ENCODE peak calls at places on chromosomes 11 and 22, in nine cellular contexts. One of them, this sample, is unnamed.
A peak's percentile ranks its signal among the peaks of the same experiment; 100 is the strongest.

GRCh38 chr11:14578551-14578956 is 58.4 kb upstream of the PSMA1 start:
- DNase-seq in activated CD8-positive, alpha-beta T cell treated with anti-CD3 and anti-CD28 coated beads for 36 hours: peak; percentile 73
- DNase-seq in activated CD4-positive, CD25-positive, alpha-beta regulatory T cell: peak; percentile 23
- DNase-seq in stimulated activated CD4-positive, alpha-beta T cell treated with anti-CD3 and anti-CD28 coated beads, Interleukin-1b, Interleukin-23, amount 100 ng/mL, for 1 hour: peak; percentile 59
- DNase-seq in mesendoderm: peak; percentile 70
- DNase-seq in GM10248: peak; percentile 17
- DNase-seq in activated T-cell treated with anti-CD3 and anti-CD28 coated beads for 48 hours: peak; percentile 12
- DNase-seq in activated B cell treated with CpG ODN at 0.5 μM for 24 hours: no peak
- DNase-seq in A172: peak; percentile 41
- DNase-seq in this sample: no peak

GRCh38 chr22:19663286-19663815 is 51.0 kb upstream of the SEPTIN5 start:
- DNase-seq in GM10248: peak; percentile 2
- DNase-seq in activated CD8-positive, alpha-beta T cell treated with anti-CD3 and anti-CD28 coated beads for 36 hours: peak; percentile 23
- DNase-seq in activated CD4-positive, CD25-positive, alpha-beta regulatory T cell: no peak
- DNase-seq in activated T-cell treated with anti-CD3 and anti-CD28 coated beads for 48 hours: no peak
- DNase-seq in activated B cell treated with CpG ODN at 0.5 μM for 24 hours: no peak
- DNase-seq in mesendoderm: no peak
- DNase-seq in A172: peak; percentile 77
- DNase-seq in stimulated activated CD4-positive, alpha-beta T cell treated with anti-CD3 and anti-CD28 coated beads, Interleukin-1b, Interleukin-23, amount 100 ng/mL, for 1 hour: no peak
- DNase-seq in this sample: peak; percentile 72

GRCh38 chr11:60428517-60428916 is 855 bp upstream of the MS4A5 start:
- DNase-seq in activated B cell treated with CpG ODN at 0.5 μM for 24 hours: no peak
- DNase-seq in A172: no peak
- DNase-seq in activated T-cell treated with anti-CD3 and anti-CD28 coated beads for 48 hours: no peak
- DNase-seq in stimulated activated CD4-positive, alpha-beta T cell treated with anti-CD3 and anti-CD28 coated beads, Interleukin-1b, Interleukin-23, amount 100 ng/mL, for 1 hour: no peak
- DNase-seq in mesendoderm: peak; percentile 1
- DNase-seq in activated CD8-positive, alpha-beta T cell treated with anti-CD3 and anti-CD28 coated beads for 36 hours: no peak
- DNase-seq in activated CD4-positive, CD25-positive, alpha-beta regulatory T cell: no peak
- DNase-seq in GM10248: no peak
- DNase-seq in this sample: no peak

GRCh38 chr22:48980409-48980808 is 847.3 kb downstream of the BRD1 start:
- DNase-seq in stimulated activated CD4-positive, alpha-beta T cell treated with anti-CD3 and anti-CD28 coated beads, Interleukin-1b, Interleukin-23, amount 100 ng/mL, for 1 hour: no peak
- DNase-seq in GM10248: no peak
- DNase-seq in A172: no peak
- DNase-seq in activated CD4-positive, CD25-positive, alpha-beta regulatory T cell: no peak
- DNase-seq in activated CD8-positive, alpha-beta T cell treated with anti-CD3 and anti-CD28 coated beads for 36 hours: no peak
- DNase-seq in activated B cell treated with CpG ODN at 0.5 μM for 24 hours: no peak
- DNase-seq in mesendoderm: no peak
- DNase-seq in activated T-cell treated with anti-CD3 and anti-CD28 coated beads for 48 hours: no peak
- DNase-seq in this sample: no peak

GRCh38 chr11:64745219-64745522 is 1.2 kb upstream of the RASGRP2 start:
- DNase-seq in activated CD4-positive, CD25-positive, alpha-beta regulatory T cell: peak; percentile 81
- DNase-seq in A172: no peak
- DNase-seq in stimulated activated CD4-positive, alpha-beta T cell treated with anti-CD3 and anti-CD28 coated beads, Interleukin-1b, Interleukin-23, amount 100 ng/mL, for 1 hour: peak; percentile 69
- DNase-seq in mesendoderm: no peak
- DNase-seq in activated B cell treated with CpG ODN at 0.5 μM for 24 hours: peak; percentile 88
- DNase-seq in activated CD8-positive, alpha-beta T cell treated with anti-CD3 and anti-CD28 coated beads for 36 hours: peak; percentile 78
- DNase-seq in GM10248: peak; percentile 74
- DNase-seq in activated T-cell treated with anti-CD3 and anti-CD28 coated beads for 48 hours: no peak
- DNase-seq in this sample: peak; percentile 66

GRCh38 chr22:20034143-20034542 is 13.2 kb downstream of the TANGO2 start:
- DNase-seq in A172: no peak
- DNase-seq in activated T-cell treated with anti-CD3 and anti-CD28 coated beads for 48 hours: no peak
- DNase-seq in activated B cell treated with CpG ODN at 0.5 μM for 24 hours: no peak
- DNase-seq in activated CD4-positive, CD25-positive, alpha-beta regulatory T cell: no peak
- DNase-seq in mesendoderm: no peak
- DNase-seq in activated CD8-positive, alpha-beta T cell treated with anti-CD3 and anti-CD28 coated beads for 36 hours: no peak
- DNase-seq in GM10248: no peak
- DNase-seq in stimulated activated CD4-positive, alpha-beta T cell treated with anti-CD3 and anti-CD28 coated beads, Interleukin-1b, Interleukin-23, amount 100 ng/mL, for 1 hour: no peak
- DNase-seq in this sample: no peak

GRCh38 chr11:114291381-114291780 is 4.8 kb upstream of the NNMT start:
- DNase-seq in activated T-cell treated with anti-CD3 and anti-CD28 coated beads for 48 hours: no peak
- DNase-seq in mesendoderm: no peak
- DNase-seq in activated CD8-positive, alpha-beta T cell treated with anti-CD3 and anti-CD28 coated beads for 36 hours: no peak
- DNase-seq in activated B cell treated with CpG ODN at 0.5 μM for 24 hours: no peak
- DNase-seq in stimulated activated CD4-positive, alpha-beta T cell treated with anti-CD3 and anti-CD28 coated beads, Interleukin-1b, Interleukin-23, amount 100 ng/mL, for 1 hour: no peak
- DNase-seq in GM10248: no peak
- DNase-seq in A172: peak; percentile 81
- DNase-seq in activated CD4-positive, CD25-positive, alpha-beta regulatory T cell: no peak
- DNase-seq in this sample: no peak

GRCh38 chr11:46471943-46472661 is 80.5 kb upstream of the CHRM4 start:
- DNase-seq in A172: no peak
- DNase-seq in activated CD4-positive, CD25-positive, alpha-beta regulatory T cell: no peak
- DNase-seq in activated CD8-positive, alpha-beta T cell treated with anti-CD3 and anti-CD28 coated beads for 36 hours: no peak
- DNase-seq in activated T-cell treated with anti-CD3 and anti-CD28 coated beads for 48 hours: no peak
- DNase-seq in activated B cell treated with CpG ODN at 0.5 μM for 24 hours: no peak
- DNase-seq in mesendoderm: no peak
- DNase-seq in GM10248: no peak
- DNase-seq in stimulated activated CD4-positive, alpha-beta T cell treated with anti-CD3 and anti-CD28 coated beads, Interleukin-1b, Interleukin-23, amount 100 ng/mL, for 1 hour: no peak
- DNase-seq in this sample: no peak

GRCh38 chr11:74543991-74544390 is 48.4 kb upstream of the POLD3 start:
- DNase-seq in activated T-cell treated with anti-CD3 and anti-CD28 coated beads for 48 hours: no peak
- DNase-seq in stimulated activated CD4-positive, alpha-beta T cell treated with anti-CD3 and anti-CD28 coated beads, Interleukin-1b, Interleukin-23, amount 100 ng/mL, for 1 hour: no peak
- DNase-seq in A172: peak; percentile 5
- DNase-seq in activated CD8-positive, alpha-beta T cell treated with anti-CD3 and anti-CD28 coated beads for 36 hours: peak; percentile 4
- DNase-seq in GM10248: no peak
- DNase-seq in activated CD4-positive, CD25-positive, alpha-beta regulatory T cell: no peak
- DNase-seq in activated B cell treated with CpG ODN at 0.5 μM for 24 hours: no peak
- DNase-seq in mesendoderm: peak; percentile 52
- DNase-seq in this sample: no peak

GRCh38 chr22:46087816-46088277 is 62.5 kb upstream of the PPARA start:
- DNase-seq in mesendoderm: peak; percentile 11
- DNase-seq in GM10248: no peak
- DNase-seq in activated CD8-positive, alpha-beta T cell treated with anti-CD3 and anti-CD28 coated beads for 36 hours: no peak
- DNase-seq in A172: no peak
- DNase-seq in activated T-cell treated with anti-CD3 and anti-CD28 coated beads for 48 hours: no peak
- DNase-seq in activated B cell treated with CpG ODN at 0.5 μM for 24 hours: no peak
- DNase-seq in stimulated activated CD4-positive, alpha-beta T cell treated with anti-CD3 and anti-CD28 coated beads, Interleukin-1b, Interleukin-23, amount 100 ng/mL, for 1 hour: no peak
- DNase-seq in activated CD4-positive, CD25-positive, alpha-beta regulatory T cell: no peak
- DNase-seq in this sample: peak; percentile 96

GRCh38 chr11:12829536-12830314 is 155.5 kb downstream of the TEAD1 start:
- DNase-seq in stimulated activated CD4-positive, alpha-beta T cell treated with anti-CD3 and anti-CD28 coated beads, Interleukin-1b, Interleukin-23, amount 100 ng/mL, for 1 hour: no peak
- DNase-seq in activated B cell treated with CpG ODN at 0.5 μM for 24 hours: no peak
- DNase-seq in A172: no peak
- DNase-seq in activated T-cell treated with anti-CD3 and anti-CD28 coated beads for 48 hours: no peak
- DNase-seq in mesendoderm: no peak
- DNase-seq in GM10248: no peak
- DNase-seq in activated CD8-positive, alpha-beta T cell treated with anti-CD3 and anti-CD28 coated beads for 36 hours: no peak
- DNase-seq in activated CD4-positive, CD25-positive, alpha-beta regulatory T cell: no peak
- DNase-seq in this sample: no peak

GRCh38 chr11:118971646-118972045 is at the start of gene FOXR1:
- DNase-seq in activated T-cell treated with anti-CD3 and anti-CD28 coated beads for 48 hours: no peak
- DNase-seq in activated CD4-positive, CD25-positive, alpha-beta regulatory T cell: no peak
- DNase-seq in activated CD8-positive, alpha-beta T cell treated with anti-CD3 and anti-CD28 coated beads for 36 hours: no peak
- DNase-seq in mesendoderm: no peak
- DNase-seq in A172: no peak
- DNase-seq in stimulated activated CD4-positive, alpha-beta T cell treated with anti-CD3 and anti-CD28 coated beads, Interleukin-1b, Interleukin-23, amount 100 ng/mL, for 1 hour: no peak
- DNase-seq in activated B cell treated with CpG ODN at 0.5 μM for 24 hours: no peak
- DNase-seq in GM10248: no peak
- DNase-seq in this sample: no peak

GRCh38 chr22:39994046-39994565 is 648 bp upstream of the FAM83F start:
- DNase-seq in A172: no peak
- DNase-seq in activated B cell treated with CpG ODN at 0.5 μM for 24 hours: no peak
- DNase-seq in activated CD4-positive, CD25-positive, alpha-beta regulatory T cell: no peak
- DNase-seq in stimulated activated CD4-positive, alpha-beta T cell treated with anti-CD3 and anti-CD28 coated beads, Interleukin-1b, Interleukin-23, amount 100 ng/mL, for 1 hour: no peak
- DNase-seq in activated CD8-positive, alpha-beta T cell treated with anti-CD3 and anti-CD28 coated beads for 36 hours: peak; percentile 86
- DNase-seq in activated T-cell treated with anti-CD3 and anti-CD28 coated beads for 48 hours: no peak
- DNase-seq in mesendoderm: no peak
- DNase-seq in GM10248: no peak
- DNase-seq in this sample: no peak

GRCh38 chr11:93744669-93745004 is 3.2 kb downstream of the C11orf54 start:
- DNase-seq in activated CD4-positive, CD25-positive, alpha-beta regulatory T cell: no peak
- DNase-seq in A172: no peak
- DNase-seq in activated CD8-positive, alpha-beta T cell treated with anti-CD3 and anti-CD28 coated beads for 36 hours: no peak
- DNase-seq in activated B cell treated with CpG ODN at 0.5 μM for 24 hours: no peak
- DNase-seq in stimulated activated CD4-positive, alpha-beta T cell treated with anti-CD3 and anti-CD28 coated beads, Interleukin-1b, Interleukin-23, amount 100 ng/mL, for 1 hour: no peak
- DNase-seq in mesendoderm: no peak
- DNase-seq in activated T-cell treated with anti-CD3 and anti-CD28 coated beads for 48 hours: no peak
- DNase-seq in GM10248: no peak
- DNase-seq in this sample: no peak

GRCh38 chr11:69086152-69086551 is 37.4 kb downstream of the TPCN2 start:
- DNase-seq in A172: no peak
- DNase-seq in GM10248: no peak
- DNase-seq in activated CD8-positive, alpha-beta T cell treated with anti-CD3 and anti-CD28 coated beads for 36 hours: no peak
- DNase-seq in stimulated activated CD4-positive, alpha-beta T cell treated with anti-CD3 and anti-CD28 coated beads, Interleukin-1b, Interleukin-23, amount 100 ng/mL, for 1 hour: no peak
- DNase-seq in activated T-cell treated with anti-CD3 and anti-CD28 coated beads for 48 hours: no peak
- DNase-seq in activated CD4-positive, CD25-positive, alpha-beta regulatory T cell: no peak
- DNase-seq in activated B cell treated with CpG ODN at 0.5 μM for 24 hours: no peak
- DNase-seq in mesendoderm: peak; percentile 45
- DNase-seq in this sample: no peak

GRCh38 chr11:118621071-118621815 is 13.8 kb downstream of the PHLDB1 start:
- DNase-seq in GM10248: peak; percentile 56
- DNase-seq in activated CD8-positive, alpha-beta T cell treated with anti-CD3 and anti-CD28 coated beads for 36 hours: peak; percentile 44
- DNase-seq in A172: peak; percentile 86
- DNase-seq in activated B cell treated with CpG ODN at 0.5 μM for 24 hours: no peak
- DNase-seq in activated T-cell treated with anti-CD3 and anti-CD28 coated beads for 48 hours: peak; percentile 40
- DNase-seq in mesendoderm: peak; percentile 94
- DNase-seq in stimulated activated CD4-positive, alpha-beta T cell treated with anti-CD3 and anti-CD28 coated beads, Interleukin-1b, Interleukin-23, amount 100 ng/mL, for 1 hour: no peak
- DNase-seq in activated CD4-positive, CD25-positive, alpha-beta regulatory T cell: no peak
- DNase-seq in this sample: peak; percentile 89

GRCh38 chr22:46029574-46030200 is 52.7 kb upstream of the WNT7B start:
- DNase-seq in activated T-cell treated with anti-CD3 and anti-CD28 coated beads for 48 hours: no peak
- DNase-seq in A172: no peak
- DNase-seq in GM10248: no peak
- DNase-seq in activated CD8-positive, alpha-beta T cell treated with anti-CD3 and anti-CD28 coated beads for 36 hours: no peak
- DNase-seq in mesendoderm: no peak
- DNase-seq in activated B cell treated with CpG ODN at 0.5 μM for 24 hours: no peak
- DNase-seq in stimulated activated CD4-positive, alpha-beta T cell treated with anti-CD3 and anti-CD28 coated beads, Interleukin-1b, Interleukin-23, amount 100 ng/mL, for 1 hour: no peak
- DNase-seq in activated CD4-positive, CD25-positive, alpha-beta regulatory T cell: no peak
- DNase-seq in this sample: peak; percentile 9

GRCh38 chr22:39941661-39942060 is 18.5 kb upstream of the TMA7B start:
- DNase-seq in activated B cell treated with CpG ODN at 0.5 μM for 24 hours: no peak
- DNase-seq in activated CD8-positive, alpha-beta T cell treated with anti-CD3 and anti-CD28 coated beads for 36 hours: no peak
- DNase-seq in activated T-cell treated with anti-CD3 and anti-CD28 coated beads for 48 hours: no peak
- DNase-seq in GM10248: no peak
- DNase-seq in A172: no peak
- DNase-seq in stimulated activated CD4-positive, alpha-beta T cell treated with anti-CD3 and anti-CD28 coated beads, Interleukin-1b, Interleukin-23, amount 100 ng/mL, for 1 hour: no peak
- DNase-seq in mesendoderm: no peak
- DNase-seq in activated CD4-positive, CD25-positive, alpha-beta regulatory T cell: no peak
- DNase-seq in this sample: no peak

This sample was measured in adrenal gland.